ENCODE peak calls at places on chromosomes 5 and 9, in six cellular contexts. M is A549, G is SK-N-SH, P is HCT116, C is K562, A is GM23338. S is an unnamed sample.

GRCh38 chr9:93895535-93895934 is 59.6 kb downstream of the BARX1 start:
- DNase-seq in A (no peak), P (no peak), M (no peak), C (no peak), G (peak; percentile 50), S (no peak)

GRCh38 chr5:84115727-84116126 is 269.0 kb downstream of the EDIL3 start:
- DNase-seq in A (no peak), P (no peak), C (no peak), G (no peak), M (no peak), S (no peak)

GRCh38 chr5:173234129-173234793 is 745 bp downstream of the NKX2-5 start:
- DNase-seq in C (no peak), P (no peak), M (no peak), G (no peak), A (peak; percentile 69), S (no peak)

GRCh38 chr5:144162686-144163085 is 7.8 kb downstream of the YIPF5 start:
- DNase-seq in C (no peak), G (no peak), P (no peak), A (no peak), M (no peak), S (no peak)

GRCh38 chr9:75803130-75803529 is 87.3 kb upstream of the PCSK5 start:
- DNase-seq in A (peak; percentile 8), M (no peak), C (no peak), P (no peak), G (no peak), S (no peak)

GRCh38 chr5:393846-394275 is 49.1 kb upstream of the EXOC3 start:
- DNase-seq in A (no peak), M (no peak), C (no peak), P (no peak), G (no peak), S (no peak)

GRCh38 chr9:76900884-76901440 is 5.0 kb downstream of the PRUNE2 start:
- DNase-seq in G (no peak), A (no peak), P (no peak), C (no peak), M (no peak), S (no peak)

GRCh38 chr5:111574316-111574715 is 62.0 kb upstream of the STARD4 start:
- DNase-seq in P (no peak), C (no peak), M (no peak), A (no peak), G (no peak), S (no peak)

GRCh38 chr9:1456301-1456999 is 406.3 kb downstream of the DMRT2 start:
- DNase-seq in A (no peak), G (no peak), M (no peak), C (no peak), P (no peak), S (no peak)

GRCh38 chr9:1462626-1463308 is 412.6 kb downstream of the DMRT2 start:
- DNase-seq in C (no peak), M (no peak), A (no peak), G (no peak), P (no peak), S (no peak)

GRCh38 chr9:1457460-1457859 is 407.3 kb downstream of the DMRT2 start:
- DNase-seq in A (no peak), M (no peak), C (no peak), G (no peak), P (no peak), S (no peak)

GRCh38 chr9:1458503-1458902 is 408.3 kb downstream of the DMRT2 start:
- DNase-seq in C (no peak), G (no peak), M (no peak), P (peak; percentile 7), A (no peak), S (no peak)

DNA sequence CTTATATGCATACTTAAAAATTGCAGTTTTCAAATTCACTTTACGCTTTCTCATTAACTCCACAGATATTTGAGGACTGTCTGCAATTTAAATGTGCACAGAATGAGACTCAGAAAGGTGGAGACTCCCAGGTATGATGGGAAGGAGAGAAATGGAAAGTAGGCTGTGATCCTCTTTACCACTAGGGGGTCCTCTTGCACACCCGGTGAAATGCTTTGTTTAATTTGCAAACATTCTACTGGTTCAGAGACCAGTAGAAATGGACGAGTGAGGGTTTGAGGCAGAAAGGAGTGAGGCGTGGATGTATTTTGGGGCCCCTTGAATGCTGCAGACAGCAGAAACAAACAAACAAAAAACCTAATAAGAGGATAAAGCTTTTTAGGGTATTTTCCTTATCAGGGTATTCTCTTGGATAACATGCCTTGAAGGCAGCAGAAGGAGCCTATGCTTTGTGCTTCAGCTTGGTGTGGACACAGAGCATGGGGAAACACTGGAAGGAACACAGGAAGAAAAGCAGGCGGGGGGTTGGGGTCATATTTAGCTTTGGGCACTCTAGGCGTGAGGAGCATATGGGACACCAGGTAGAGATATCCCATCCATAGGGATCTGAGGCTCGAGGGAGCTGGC is 410.1 kb downstream of the DMRT2 start:
- DNase-seq in A (peak; percentile 76), C (peak; percentile 1), G (peak; percentile 22), P (no peak), M (no peak), S (peak; percentile 8)
- TF ChIP-seq REST in A (no peak), C (no peak), G (no peak), P (no peak), M (no peak), S (no peak)

DNA sequence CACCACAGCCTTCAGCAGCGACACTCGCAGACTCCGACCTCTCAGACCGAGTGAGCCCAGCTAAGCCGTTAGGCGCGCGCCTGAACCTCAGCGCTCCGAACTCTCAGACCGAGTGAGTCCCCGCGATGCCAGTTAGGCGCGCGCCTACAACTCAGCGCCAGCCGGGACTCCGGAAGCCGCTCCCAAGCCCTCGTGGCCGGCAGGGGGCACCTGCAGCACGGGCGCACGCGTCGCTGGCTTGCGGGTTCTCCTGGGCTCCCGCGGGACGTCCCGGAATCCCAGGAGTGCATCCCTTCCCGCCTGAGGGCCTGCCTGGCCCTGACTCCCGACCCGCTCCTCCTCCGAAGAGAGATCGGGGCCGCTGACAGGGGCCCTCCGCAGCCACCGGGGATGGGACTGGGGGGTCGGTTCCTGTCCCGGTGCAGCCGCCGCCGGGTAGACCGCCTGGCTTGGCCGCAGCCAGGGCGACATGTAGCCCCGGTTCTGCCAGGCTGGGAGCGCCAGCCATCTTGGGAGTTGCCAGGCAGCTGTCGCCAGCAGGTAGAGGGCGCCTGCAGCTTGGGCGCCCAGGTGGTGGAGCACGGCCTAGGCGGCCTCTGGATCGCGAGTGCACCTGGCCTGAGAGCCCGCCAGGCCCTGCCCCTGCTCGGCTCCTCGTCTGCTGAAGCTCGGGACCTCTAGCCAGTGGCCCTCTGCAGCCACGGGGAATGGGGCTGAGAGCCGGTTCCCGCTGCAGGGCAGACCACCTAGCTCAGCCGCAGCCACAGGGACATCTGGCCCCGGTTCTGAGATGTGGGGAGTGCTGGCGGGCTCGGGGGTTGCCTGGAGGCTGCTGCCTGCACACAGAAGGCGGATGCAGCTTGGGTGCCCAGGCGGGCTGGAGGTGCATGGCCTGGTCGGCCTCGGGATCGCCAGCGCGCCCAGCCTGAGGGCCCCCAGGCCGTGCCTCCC is at the start of gene ANKRD18A:
- DNase-seq in G (peak; percentile 91), P (peak; percentile 83), A (peak; percentile 98), C (no peak), M (peak; percentile 73), S (peak; percentile 75)
- H3K27ac ChIP-seq in G (peak within 1 kb of the TSS; percentile 72), P (peak within 1 kb of the TSS; percentile 81), A (no peak within 1 kb of the TSS), C (no peak within 1 kb of the TSS), M (peak within 1 kb of the TSS; percentile 93), S (peak within 1 kb of the TSS; percentile 99)

DNA sequence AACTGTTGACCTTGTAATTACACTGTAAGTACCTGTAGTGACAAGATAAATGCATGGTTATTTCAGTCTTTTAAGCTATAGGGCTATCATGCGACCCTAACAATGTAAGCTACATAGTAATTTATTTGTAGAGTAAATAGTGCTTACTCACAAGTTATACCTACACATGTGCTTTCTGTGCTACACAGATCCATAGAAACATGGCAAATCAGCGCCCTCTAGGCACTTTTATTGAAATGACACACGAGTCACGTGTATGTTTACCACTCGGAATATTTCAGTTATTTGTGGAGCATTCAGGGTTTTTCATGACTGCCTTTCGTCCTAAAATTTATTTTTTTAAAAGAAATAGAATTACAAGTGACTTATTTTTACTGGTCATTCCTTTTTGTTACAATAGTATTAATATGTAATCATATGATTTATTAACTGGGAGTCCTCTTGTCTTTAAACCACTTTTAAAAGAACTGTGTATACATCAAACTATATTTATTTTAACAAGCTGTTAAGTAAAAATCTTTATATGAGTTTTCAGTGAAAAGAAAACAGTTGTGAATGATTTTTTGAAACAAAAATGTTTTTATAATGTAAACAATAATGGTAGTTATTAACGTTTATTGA is 1242.3 kb upstream of the WWC1 start:
- DNase-seq in M (peak; percentile 7), P (peak; percentile 0), C (peak; percentile 29), G (peak; percentile 43), A (peak; percentile 75), S (peak; percentile 15)
- TF ChIP-seq CTCF in M (peak; percentile 53), P (no peak), C (peak; percentile 35), G (peak; percentile 75), A (peak; percentile 86), S (peak; percentile 42)

GRCh38 chr9:96450613-96451544 is 910 bp downstream of the HABP4 start:
- DNase-seq in C (no peak), A (peak; percentile 52), G (peak; percentile 77), P (no peak), M (peak; percentile 26), S (no peak)
- TF ChIP-seq REST in C (no peak), A (no peak), G (no peak), P (no peak), M (no peak), S (no peak)

GRCh38 chr5:149423287-149424268 is 44.5 kb upstream of the IL17B start:
- DNase-seq in A (no peak), G (peak; percentile 58), P (no peak), C (no peak), M (no peak), S (no peak)

GRCh38 chr5:149424371-149425315 is 45.6 kb upstream of the IL17B start:
- DNase-seq in A (peak; percentile 89), M (no peak), P (no peak), G (no peak), C (no peak), S (no peak)

GRCh38 chr5:149427374-149427773 is 48.3 kb upstream of the IL17B start:
- DNase-seq in G (no peak), A (no peak), P (no peak), C (no peak), M (no peak), S (no peak)

GRCh38 chr5:149426931-149427330 is 47.8 kb upstream of the IL17B start:
- DNase-seq in C (no peak), A (no peak), M (no peak), P (no peak), G (no peak), S (no peak)

DNA sequence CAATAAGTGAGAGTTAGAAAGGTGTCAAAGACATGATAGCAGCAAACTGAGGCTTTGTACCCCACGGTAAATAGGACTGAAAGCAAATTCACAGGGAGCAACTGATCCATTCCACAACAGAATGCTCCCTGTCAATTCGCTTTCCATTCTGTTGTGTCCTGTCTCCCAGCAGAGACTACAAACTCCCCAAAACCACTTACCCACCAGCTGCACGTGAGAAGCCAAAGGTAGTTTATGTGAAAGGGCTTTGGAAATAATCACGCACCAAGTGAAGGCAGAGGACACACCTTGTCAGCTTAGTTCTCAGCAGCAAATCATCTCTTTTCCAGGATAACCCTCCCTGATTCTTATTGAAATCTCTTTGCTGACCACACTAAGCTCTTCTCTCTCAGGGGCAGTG is 46.6 kb upstream of the IL17B start:
- DNase-seq in M (no peak), P (no peak), A (no peak), C (no peak), G (no peak), S (no peak)
- H3K27ac ChIP-seq in M (no peak overlapping the region), P (no peak overlapping the region), A (no peak overlapping the region), C (no peak overlapping the region), G (peak overlapping the region; percentile 100), S (no peak overlapping the region)

GRCh38 chr5:171845857-171846785 is 60.5 kb downstream of the SMIM23 start:
- DNase-seq in M (no peak), P (no peak), A (no peak), G (no peak), C (peak; percentile 18), S (no peak)
- TF ChIP-seq CTCF in M (peak; percentile 31), P (no peak), A (peak; percentile 30), G (no peak), C (peak; percentile 26), S (no peak)

GRCh38 chr9:34179528-34180138 is 790 bp downstream of the UBAP1 start:
- DNase-seq in C (no peak), A (no peak), M (peak; percentile 58), P (no peak), G (no peak), S (peak; percentile 78)
- TF ChIP-seq REST in C (no peak), A (no peak), M (no peak), P (no peak), G (no peak), S (no peak)

S was measured in HL-60.